ENCODE peak calls at places on chromosomes 3 and 15, in ten cellular contexts. A is heart right ventricle, P is DND-41, D is MM.1S, Z is OCI-LY7, N is GM23248, B is hepatocyte, F is transverse colon, R is mesendoderm, G is small intestine. T is an unnamed sample.
A peak's percentile ranks its signal among the peaks of the same experiment; 100 is the strongest.

GRCh38 chr15:40421246-40422157 is 15.9 kb downstream of the IVD start:
- DNase-seq in A (peak; percentile 84), P (peak; percentile 74), D (peak; percentile 66), Z (peak; percentile 58), N (peak; percentile 83), B (peak; percentile 83), F (peak; percentile 85), R (peak; percentile 77), G (peak; percentile 73), T (peak; percentile 85)

GRCh38 chr15:77282333-77282732 is 137.6 kb downstream of the PEAK1 start:
- DNase-seq in A (no peak), P (no peak), D (no peak), Z (no peak), N (peak; percentile 88), B (no peak), F (no peak), R (peak; percentile 20), G (no peak), T (no peak)

GRCh38 chr3:183892610-183893214 is 8.0 kb upstream of the PARL start:
- DNase-seq in A (no peak), P (no peak), D (no peak), Z (no peak), N (no peak), B (peak; percentile 41), F (peak; percentile 40), R (no peak), G (peak; percentile 71), T (no peak)

GRCh38 chr3:30467596-30468238 is 138.7 kb upstream of the TGFBR2 start:
- DNase-seq in A (no peak), P (no peak), D (no peak), Z (no peak), N (peak; percentile 47), B (no peak), F (no peak), R (no peak), G (no peak), T (no peak)

GRCh38 chr3:113948015-113948917 is 453 bp downstream of the ZDHHC23 start:
- DNase-seq in A (peak; percentile 27), P (no peak), D (peak; percentile 76), Z (peak; percentile 77), N (peak; percentile 35), B (peak; percentile 63), F (peak; percentile 65), R (peak; percentile 76), G (peak; percentile 59), T (no peak)

GRCh38 chr15:52284164-52284563 is 11.4 kb downstream of the MYO5C start:
- DNase-seq in A (no peak), P (no peak), D (no peak), Z (no peak), N (peak; percentile 28), B (no peak), F (no peak), R (no peak), G (no peak), T (no peak)

GRCh38 chr15:90576711-90577389 is 47.1 kb downstream of the CRTC3 start:
- DNase-seq in A (no peak), P (no peak), D (no peak), Z (no peak), N (no peak), B (no peak), F (no peak), R (no peak), G (no peak), T (no peak)

GRCh38 chr15:99433757-99434211 is 132.0 kb upstream of the MEF2A start:
- DNase-seq in A (no peak), P (no peak), D (no peak), Z (no peak), N (no peak), B (no peak), F (no peak), R (no peak), G (no peak), T (no peak)

GRCh38 chr15:42687740-42688139 is 49.2 kb downstream of the CDAN1 start:
- DNase-seq in A (no peak), P (no peak), D (no peak), Z (no peak), N (no peak), B (no peak), F (no peak), R (no peak), G (no peak), T (no peak)

GRCh38 chr15:57384024-57384423 is 7.7 kb downstream of the CGNL1 start:
- DNase-seq in A (peak; percentile 34), P (no peak), D (no peak), Z (no peak), N (peak; percentile 31), B (no peak), F (no peak), R (no peak), G (no peak), T (no peak)

GRCh38 chr3:33060609-33061337 is 36.2 kb downstream of the GLB1 start:
- DNase-seq in A (no peak), P (no peak), D (no peak), Z (peak; percentile 52), N (no peak), B (peak; percentile 62), F (peak; percentile 21), R (no peak), G (no peak), T (no peak)

GRCh38 chr3:31841515-31841914 is 139.5 kb downstream of the OSBPL10 start:
- DNase-seq in A (no peak), P (no peak), D (no peak), Z (no peak), N (no peak), B (no peak), F (no peak), R (no peak), G (no peak), T (no peak)

GRCh38 chr3:50158747-50159146 is 3.6 kb downstream of the SEMA3F start:
- DNase-seq in A (no peak), P (no peak), D (no peak), Z (no peak), N (no peak), B (no peak), F (no peak), R (no peak), G (no peak), T (no peak)
- H3K27ac ChIP-seq in A (peak overlapping the region; percentile 91), P (no peak overlapping the region), D (no peak overlapping the region), Z (no peak overlapping the region), N (no peak overlapping the region), B (no peak overlapping the region), F (peak overlapping the region; percentile 82), R (no peak overlapping the region), G (no peak overlapping the region), T (no peak overlapping the region)

DNA sequence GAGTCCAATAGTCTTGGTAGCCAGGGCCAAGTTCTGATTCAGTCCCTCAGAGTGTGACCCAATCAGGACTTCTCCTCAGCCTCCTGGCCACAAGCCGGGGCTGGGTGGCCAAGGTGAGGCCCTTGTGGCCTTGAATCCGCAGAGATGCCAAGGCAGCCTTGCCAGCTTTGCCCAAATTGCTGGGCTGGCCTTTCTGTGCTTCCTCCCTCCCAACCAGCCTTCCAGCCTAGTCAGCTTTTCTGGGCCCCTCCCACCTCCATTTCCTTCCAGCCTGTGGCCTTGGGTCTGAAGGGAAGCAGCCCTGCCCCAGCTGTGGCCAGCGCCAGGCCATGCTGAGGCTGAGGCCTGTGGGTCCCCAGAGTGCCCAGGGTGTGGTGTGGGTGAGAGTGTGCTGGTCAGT is 34.3 kb upstream of the ANKDD1A start:
- DNase-seq in A (peak; percentile 76), P (no peak), D (peak; percentile 35), Z (no peak), N (no peak), B (no peak), F (peak; percentile 53), R (no peak), G (peak; percentile 22), T (peak; percentile 72)
- H3K27ac ChIP-seq in A (peak overlapping the region; percentile 81), P (no peak overlapping the region), D (peak overlapping the region; percentile 47), Z (no peak overlapping the region), N (no peak overlapping the region), B (no peak overlapping the region), F (peak overlapping the region; percentile 49), R (no peak overlapping the region), G (no peak overlapping the region), T (peak overlapping the region; percentile 17)

GRCh38 chr3:177068967-177069366 is 128.3 kb downstream of the TBL1XR1 start:
- DNase-seq in A (no peak), P (no peak), D (no peak), Z (no peak), N (no peak), B (no peak), F (no peak), R (no peak), G (no peak), T (no peak)
- H3K27ac ChIP-seq in A (no peak overlapping the region), P (no peak overlapping the region), D (no peak overlapping the region), Z (no peak overlapping the region), N (no peak overlapping the region), B (no peak overlapping the region), F (no peak overlapping the region), R (no peak overlapping the region), G (no peak overlapping the region), T (no peak overlapping the region)

GRCh38 chr3:134651347-134652041 is 672 bp upstream of the KY start:
- DNase-seq in A (peak; percentile 55), P (no peak), D (peak; percentile 57), Z (no peak), N (peak; percentile 53), B (peak; percentile 28), F (peak; percentile 13), R (no peak), G (peak; percentile 9), T (no peak)
- H3K27ac ChIP-seq in A (peak overlapping the region; percentile 93), P (no peak overlapping the region), D (peak overlapping the region; percentile 59), Z (no peak overlapping the region), N (peak overlapping the region; percentile 40), B (no peak overlapping the region), F (peak overlapping the region; percentile 72), R (no peak overlapping the region), G (no peak overlapping the region), T (no peak overlapping the region)

GRCh38 chr3:144164352-144164751 is 192.7 kb downstream of the DIPK2A start:
- DNase-seq in A (no peak), P (no peak), D (no peak), Z (no peak), N (no peak), B (no peak), F (no peak), R (no peak), G (no peak), T (peak; percentile 14)

GRCh38 chr3:144167634-144168033 is 196.0 kb downstream of the DIPK2A start:
- DNase-seq in A (no peak), P (no peak), D (no peak), Z (no peak), N (no peak), B (no peak), F (no peak), R (no peak), G (no peak), T (no peak)

GRCh38 chr3:144160627-144161026 is 189.0 kb downstream of the DIPK2A start:
- DNase-seq in A (no peak), P (no peak), D (no peak), Z (no peak), N (no peak), B (no peak), F (no peak), R (no peak), G (no peak), T (no peak)

DNA sequence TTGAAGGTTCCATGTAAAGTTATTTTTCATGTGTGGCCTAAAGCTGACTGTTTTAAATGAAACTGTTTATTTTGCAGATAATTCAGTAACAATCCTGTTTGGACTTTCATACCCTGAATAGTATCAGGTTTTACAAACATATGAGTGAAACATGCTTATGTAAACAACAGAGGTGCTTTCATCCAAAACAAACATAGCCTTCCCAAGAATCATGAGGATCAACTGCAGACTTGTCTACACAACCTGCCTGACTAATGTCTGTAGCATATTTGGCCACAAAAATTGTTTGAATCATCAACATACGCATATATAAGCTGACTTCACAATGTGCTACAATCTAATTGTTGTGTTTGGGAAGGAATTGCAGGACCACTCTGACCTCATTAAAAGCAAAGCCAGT is 190.4 kb downstream of the DIPK2A start:
- DNase-seq in A (no peak), P (no peak), D (no peak), Z (no peak), N (peak; percentile 41), B (peak; percentile 42), F (no peak), R (no peak), G (no peak), T (no peak)
- H3K27ac ChIP-seq in A (no peak overlapping the region), P (no peak overlapping the region), D (no peak overlapping the region), Z (no peak overlapping the region), N (no peak overlapping the region), B (peak overlapping the region; percentile 14), F (no peak overlapping the region), R (no peak overlapping the region), G (no peak overlapping the region), T (no peak overlapping the region)

T was measured in HL-60.